ENCODE peak calls at places on chromosomes 4 and X, in five cellular contexts. One of them, this sample, is unnamed. For H3K36me3, the result is how much of the 10 kb centered on the place peaks cover.

GRCh38 chrX:56113785-56114436 is 118.2 kb upstream of the KLF8 start:
- DNase-seq in endothelial cell of umbilical vein: no peak
- DNase-seq in sigmoid colon: no peak
- DNase-seq in cardiac muscle cell: no peak
- DNase-seq in SK-N-SH: no peak
- DNase-seq in this sample: no peak

GRCh38 chrX:100874240-100874798 is at the start of gene NOX1:
- DNase-seq in endothelial cell of umbilical vein: no peak
- DNase-seq in sigmoid colon: no peak
- DNase-seq in cardiac muscle cell: no peak
- DNase-seq in SK-N-SH: no peak
- DNase-seq in this sample: no peak

GRCh38 chr4:1002131-1002630 is 9.0 kb upstream of the SLC26A1 start:
- DNase-seq in endothelial cell of umbilical vein: no peak
- DNase-seq in sigmoid colon: no peak
- DNase-seq in cardiac muscle cell: peak
- DNase-seq in SK-N-SH: no peak
- DNase-seq in this sample: no peak

GRCh38 chrX:124829930-124830329 is 483.6 kb downstream of the SH2D1A start:
- DNase-seq in endothelial cell of umbilical vein: no peak
- DNase-seq in sigmoid colon: no peak
- DNase-seq in cardiac muscle cell: no peak
- DNase-seq in SK-N-SH: no peak
- DNase-seq in this sample: no peak

GRCh38 chrX:80808160-80808735 is 1.4 kb downstream of the BRWD3 start:
- DNase-seq in endothelial cell of umbilical vein: peak
- DNase-seq in sigmoid colon: peak
- DNase-seq in cardiac muscle cell: peak
- DNase-seq in SK-N-SH: peak
- DNase-seq in this sample: peak

GRCh38 chr4:65943076-65943475 is 272.8 kb upstream of the EPHA5 start:
- DNase-seq in endothelial cell of umbilical vein: peak
- DNase-seq in sigmoid colon: no peak
- DNase-seq in cardiac muscle cell: peak
- DNase-seq in SK-N-SH: no peak
- DNase-seq in this sample: peak

GRCh38 chrX:109889289-109890006 is 113.5 kb upstream of the TMEM164 start:
- DNase-seq in endothelial cell of umbilical vein: no peak
- DNase-seq in sigmoid colon: no peak
- DNase-seq in cardiac muscle cell: peak
- DNase-seq in SK-N-SH: no peak
- DNase-seq in this sample: peak

GRCh38 chr4:19748470-19748869 is 503.2 kb upstream of the SLIT2 start:
- DNase-seq in endothelial cell of umbilical vein: peak
- DNase-seq in sigmoid colon: peak
- DNase-seq in cardiac muscle cell: peak
- DNase-seq in SK-N-SH: no peak
- DNase-seq in this sample: peak

GRCh38 chr4:39655206-39655605 is 16.5 kb upstream of the SMIM14 start:
- DNase-seq in endothelial cell of umbilical vein: no peak
- DNase-seq in sigmoid colon: no peak
- DNase-seq in cardiac muscle cell: no peak
- DNase-seq in SK-N-SH: no peak
- DNase-seq in this sample: no peak

GRCh38 chr4:117491531-117491930 is 406.2 kb upstream of the TRAM1L1 start:
- DNase-seq in endothelial cell of umbilical vein: no peak
- DNase-seq in sigmoid colon: no peak
- DNase-seq in cardiac muscle cell: no peak
- DNase-seq in SK-N-SH: no peak
- DNase-seq in this sample: no peak

GRCh38 chr4:103092245-103092644 is 7.4 kb downstream of the BDH2 start:
- DNase-seq in endothelial cell of umbilical vein: no peak
- DNase-seq in sigmoid colon: no peak
- DNase-seq in cardiac muscle cell: no peak
- DNase-seq in SK-N-SH: no peak
- DNase-seq in this sample: no peak

GRCh38 chrX:288561-288991 is 7.4 kb downstream of the PLCXD1 start:
- DNase-seq in endothelial cell of umbilical vein: no peak
- DNase-seq in sigmoid colon: peak
- DNase-seq in cardiac muscle cell: no peak
- DNase-seq in SK-N-SH: no peak
- DNase-seq in this sample: no peak

GRCh38 chrX:131572372-131573014 is 28.6 kb downstream of the OR13H1 start:
- DNase-seq in endothelial cell of umbilical vein: no peak
- DNase-seq in sigmoid colon: no peak
- DNase-seq in cardiac muscle cell: no peak
- DNase-seq in SK-N-SH: no peak
- DNase-seq in this sample: no peak

GRCh38 chr4:110550260-110550659 is 72.6 kb downstream of the PITX2 start:
- DNase-seq in endothelial cell of umbilical vein: peak
- DNase-seq in sigmoid colon: no peak
- DNase-seq in cardiac muscle cell: peak
- DNase-seq in SK-N-SH: no peak
- DNase-seq in this sample: peak

GRCh38 chr4:143714290-143714625 is 13.8 kb upstream of the FREM3 start:
- DNase-seq in endothelial cell of umbilical vein: no peak
- DNase-seq in sigmoid colon: no peak
- DNase-seq in cardiac muscle cell: no peak
- DNase-seq in SK-N-SH: no peak
- DNase-seq in this sample: no peak

GRCh38 chr4:164482788-164483187 is 271.1 kb upstream of the SMIM31 start:
- DNase-seq in endothelial cell of umbilical vein: no peak
- DNase-seq in sigmoid colon: no peak
- DNase-seq in cardiac muscle cell: no peak
- DNase-seq in SK-N-SH: no peak
- DNase-seq in this sample: no peak

GRCh38 chr4:95020521-95020920 is 262.8 kb downstream of the BMPR1B start:
- DNase-seq in endothelial cell of umbilical vein: no peak
- DNase-seq in sigmoid colon: no peak
- DNase-seq in cardiac muscle cell: no peak
- DNase-seq in SK-N-SH: no peak
- DNase-seq in this sample: no peak

GRCh38 chrX:1011632-1012283 is 200.7 kb downstream of the CRLF2 start:
- DNase-seq in endothelial cell of umbilical vein: no peak
- DNase-seq in sigmoid colon: no peak
- DNase-seq in cardiac muscle cell: no peak
- DNase-seq in SK-N-SH: no peak
- DNase-seq in this sample: no peak

GRCh38 chr4:111854494-111855087 is 290.7 kb upstream of the FAM241A start:
- DNase-seq in endothelial cell of umbilical vein: peak
- DNase-seq in sigmoid colon: no peak
- DNase-seq in cardiac muscle cell: peak
- DNase-seq in SK-N-SH: peak
- DNase-seq in this sample: peak

GRCh38 chrX:115360220-115360781 is 70.8 kb downstream of the LUZP4 start:
- DNase-seq in endothelial cell of umbilical vein: no peak
- DNase-seq in sigmoid colon: no peak
- DNase-seq in cardiac muscle cell: peak
- DNase-seq in SK-N-SH: no peak
- DNase-seq in this sample: no peak

GRCh38 chrX:28701222-28701621 is 114.0 kb downstream of the IL1RAPL1 start:
- DNase-seq in endothelial cell of umbilical vein: no peak
- DNase-seq in sigmoid colon: no peak
- DNase-seq in cardiac muscle cell: peak
- DNase-seq in SK-N-SH: no peak
- DNase-seq in this sample: no peak

GRCh38 chr4:184932343-184932742 is 85.9 kb upstream of the HELT start:
- DNase-seq in endothelial cell of umbilical vein: no peak
- DNase-seq in sigmoid colon: no peak
- DNase-seq in cardiac muscle cell: peak
- DNase-seq in SK-N-SH: peak
- DNase-seq in this sample: no peak

GRCh38 chr4:80266902-80267380 is 477 bp downstream of the FGF5 start:
- DNase-seq in endothelial cell of umbilical vein: peak
- DNase-seq in sigmoid colon: no peak
- DNase-seq in cardiac muscle cell: peak
- DNase-seq in SK-N-SH: peak
- DNase-seq in this sample: peak

GRCh38 chrX:24619647-24620046 is 27.5 kb downstream of the PCYT1B start:
- DNase-seq in endothelial cell of umbilical vein: no peak
- DNase-seq in sigmoid colon: no peak
- DNase-seq in cardiac muscle cell: peak
- DNase-seq in SK-N-SH: peak
- DNase-seq in this sample: peak

GRCh38 chr4:123352240-123352945 is 44.2 kb upstream of the SPRY1 start:
- DNase-seq in endothelial cell of umbilical vein: peak
- DNase-seq in sigmoid colon: no peak
- DNase-seq in cardiac muscle cell: peak
- DNase-seq in SK-N-SH: no peak
- DNase-seq in this sample: no peak
- H3K27ac ChIP-seq in endothelial cell of umbilical vein: no peak
- H3K27ac ChIP-seq in sigmoid colon: no peak
- H3K27ac ChIP-seq in cardiac muscle cell: no peak
- H3K27ac ChIP-seq in SK-N-SH: no peak
- H3K27ac ChIP-seq in this sample: no peak

GRCh38 chrX:139831017-139831416 is 101.8 kb downstream of the ATP11C start:
- DNase-seq in endothelial cell of umbilical vein: no peak
- DNase-seq in sigmoid colon: no peak
- DNase-seq in cardiac muscle cell: peak
- DNase-seq in SK-N-SH: no peak
- DNase-seq in this sample: no peak

GRCh38 chrX:139834879-139835278 is 98.0 kb downstream of the ATP11C start:
- DNase-seq in endothelial cell of umbilical vein: no peak
- DNase-seq in sigmoid colon: no peak
- DNase-seq in cardiac muscle cell: peak
- DNase-seq in SK-N-SH: no peak
- DNase-seq in this sample: no peak

GRCh38 chrX:139832728-139833309 is 100.0 kb downstream of the ATP11C start:
- DNase-seq in endothelial cell of umbilical vein: peak
- DNase-seq in sigmoid colon: no peak
- DNase-seq in cardiac muscle cell: no peak
- DNase-seq in SK-N-SH: no peak
- DNase-seq in this sample: no peak

GRCh38 chrX:139828830-139829229 is 104.0 kb downstream of the ATP11C start:
- DNase-seq in endothelial cell of umbilical vein: no peak
- DNase-seq in sigmoid colon: no peak
- DNase-seq in cardiac muscle cell: no peak
- DNase-seq in SK-N-SH: peak
- DNase-seq in this sample: no peak

DNA sequence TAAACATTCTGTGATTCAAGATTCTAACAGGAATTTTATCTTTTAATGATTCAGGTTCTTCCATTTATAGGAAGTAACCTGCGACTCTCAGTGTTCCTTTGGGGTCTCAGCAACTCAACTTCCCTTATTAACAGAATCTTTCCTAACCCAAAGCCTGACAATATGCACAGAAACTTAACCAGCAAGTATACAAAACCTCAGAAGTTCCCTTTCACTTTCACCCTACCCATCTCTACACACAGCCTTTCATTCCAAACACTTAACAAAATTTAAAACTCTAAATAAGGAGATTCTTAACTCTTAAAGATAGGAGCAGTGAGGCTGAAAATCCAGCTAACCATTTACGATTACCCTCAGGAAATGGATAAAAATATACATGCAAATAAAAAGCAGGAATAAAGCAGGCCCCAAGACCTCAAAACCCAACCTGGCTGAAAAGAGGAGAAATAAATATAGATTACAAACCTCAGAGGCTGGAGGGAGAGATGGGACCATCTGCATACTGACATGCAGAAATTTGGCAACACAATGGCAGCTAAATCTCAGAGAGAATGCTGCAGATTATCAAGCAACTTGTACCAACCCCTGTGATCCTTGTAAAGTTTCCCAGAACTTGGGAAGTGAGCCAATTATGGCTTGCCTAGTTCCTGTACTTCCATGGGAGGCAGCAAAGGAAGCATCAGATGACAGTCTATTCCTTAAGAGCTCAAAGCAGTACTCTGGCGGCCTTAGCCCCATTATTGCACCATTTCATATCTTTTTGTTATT is 101.0 kb downstream of the ATP11C start:
- DNase-seq in endothelial cell of umbilical vein: peak
- DNase-seq in sigmoid colon: no peak
- DNase-seq in cardiac muscle cell: peak
- DNase-seq in SK-N-SH: no peak
- DNase-seq in this sample: peak
- TF ChIP-seq CTCF in endothelial cell of umbilical vein: no peak
- TF ChIP-seq CTCF in sigmoid colon: no peak
- TF ChIP-seq CTCF in cardiac muscle cell: peak
- TF ChIP-seq CTCF in SK-N-SH: no peak
- TF ChIP-seq CTCF in this sample: no peak

GRCh38 chr4:145888393-145888792 is 50.2 kb downstream of the ZNF827 start:
- DNase-seq in endothelial cell of umbilical vein: no peak
- DNase-seq in sigmoid colon: no peak
- DNase-seq in cardiac muscle cell: no peak
- DNase-seq in SK-N-SH: no peak
- DNase-seq in this sample: no peak

GRCh38 chr4:145884775-145885174 is 53.8 kb downstream of the ZNF827 start:
- DNase-seq in endothelial cell of umbilical vein: no peak
- DNase-seq in sigmoid colon: no peak
- DNase-seq in cardiac muscle cell: no peak
- DNase-seq in SK-N-SH: no peak
- DNase-seq in this sample: no peak

GRCh38 chr4:145886871-145887240 is 51.8 kb downstream of the ZNF827 start:
- DNase-seq in endothelial cell of umbilical vein: no peak
- DNase-seq in sigmoid colon: no peak
- DNase-seq in cardiac muscle cell: no peak
- DNase-seq in SK-N-SH: no peak
- DNase-seq in this sample: no peak

GRCh38 chr4:145885666-145886065 is 53.0 kb downstream of the ZNF827 start:
- DNase-seq in endothelial cell of umbilical vein: no peak
- DNase-seq in sigmoid colon: no peak
- DNase-seq in cardiac muscle cell: no peak
- DNase-seq in SK-N-SH: no peak
- DNase-seq in this sample: no peak

GRCh38 chr4:145887241-145887964 is 51.2 kb downstream of the ZNF827 start:
- DNase-seq in endothelial cell of umbilical vein: peak
- DNase-seq in sigmoid colon: peak
- DNase-seq in cardiac muscle cell: peak
- DNase-seq in SK-N-SH: no peak
- DNase-seq in this sample: peak
- H3K36me3 ChIP-seq in endothelial cell of umbilical vein: under half
- H3K36me3 ChIP-seq in sigmoid colon: under half
- H3K36me3 ChIP-seq in cardiac muscle cell: under half
- H3K36me3 ChIP-seq in SK-N-SH: half or more
- H3K36me3 ChIP-seq in this sample: under half

DNA sequence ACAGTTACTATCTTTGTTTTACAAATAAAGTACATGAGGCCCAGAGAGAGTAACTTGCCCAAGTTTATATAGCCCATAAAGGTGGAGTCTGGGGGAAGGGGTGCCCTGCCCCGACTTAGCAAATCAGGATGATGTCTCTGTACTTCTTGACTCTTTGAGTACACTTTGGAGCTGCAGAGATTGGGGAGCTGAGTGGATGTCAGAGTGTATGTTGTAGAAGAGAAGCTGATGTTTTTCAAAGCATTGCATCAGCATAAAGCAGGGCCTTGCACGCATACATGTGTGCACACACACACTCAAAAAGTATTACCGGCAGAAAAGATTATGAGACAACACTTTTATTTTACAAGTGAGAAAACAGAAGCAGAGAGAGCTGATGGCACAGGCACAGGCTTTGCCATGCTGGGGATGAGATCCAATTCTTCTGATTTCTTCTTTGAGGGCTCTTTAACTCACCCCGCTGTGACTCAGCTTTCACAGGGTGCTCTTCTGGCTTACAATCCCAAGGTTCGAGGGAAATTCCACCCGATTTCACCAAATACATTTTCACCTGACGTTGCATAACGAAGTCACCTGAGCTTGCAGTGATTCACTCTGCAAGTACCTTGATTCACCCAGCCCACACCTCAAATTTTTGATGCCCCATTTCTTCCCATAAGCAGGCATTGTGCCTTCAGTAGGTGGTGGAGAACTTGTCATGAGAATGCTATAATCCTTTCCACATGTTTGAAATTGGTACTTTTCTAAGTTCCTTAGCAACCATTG is 292.8 kb upstream of the BOD1L1 start:
- DNase-seq in endothelial cell of umbilical vein: no peak
- DNase-seq in sigmoid colon: no peak
- DNase-seq in cardiac muscle cell: peak
- DNase-seq in SK-N-SH: no peak
- DNase-seq in this sample: no peak
- H3K27ac ChIP-seq in endothelial cell of umbilical vein: peak
- H3K27ac ChIP-seq in sigmoid colon: peak
- H3K27ac ChIP-seq in cardiac muscle cell: no peak
- H3K27ac ChIP-seq in SK-N-SH: no peak
- H3K27ac ChIP-seq in this sample: peak